ENCODE peak calls at places on chromosomes 5 and 9, in ten cellular contexts. P is NCI-H510A treated with DMSO at 0.1 percent for 48 hours; D is stimulated activated CD8-positive, alpha-beta memory T cell treated with anti-CD3 and anti-CD28 coated beads, Interleukin-4, amount 100 ng/mL, for 24 hours; E is stimulated activated CD4-positive, alpha-beta T cell treated with anti-CD3 and anti-CD28 coated beads, TNF-alpha, amount 100 ng/mL, for 4 hours; O is K562; X is hypothalamus; H is A549; S is NCI-H345; I is left colon; Q is GM12864. G is an unnamed sample.

GRCh38 chr5:10293907-10294662 is 13.6 kb downstream of the CMBL start:
- DNase-seq in P (no peak), D (no peak), E (no peak), O (no peak), X (no peak), H (no peak), S (no peak), I (no peak), Q (no peak), G (no peak)

GRCh38 chr5:147547730-147548129 is 37.9 kb upstream of the DPYSL3 start:
- DNase-seq in P (no peak), D (no peak), E (no peak), O (no peak), X (no peak), H (no peak), S (no peak), I (no peak), Q (no peak), G (no peak)

GRCh38 chr5:128534729-128535128 is 3.3 kb downstream of the FBN2 start:
- DNase-seq in P (peak; percentile 17), D (no peak), E (no peak), O (no peak), X (no peak), H (no peak), S (no peak), I (no peak), Q (no peak), G (peak; percentile 4)

GRCh38 chr9:86263876-86264275 is 4.4 kb upstream of the C9orf153 start:
- DNase-seq in P (no peak), D (no peak), E (no peak), O (no peak), X (no peak), H (no peak), S (no peak), I (no peak), Q (no peak), G (no peak)

GRCh38 chr5:154179846-154180710 is 10.5 kb upstream of the GALNT10 start:
- DNase-seq in P (peak; percentile 62), D (no peak), E (no peak), O (peak; percentile 66), X (peak; percentile 24), H (peak; percentile 69), S (peak; percentile 64), I (no peak), Q (peak; percentile 27), G (peak; percentile 67)

GRCh38 chr5:128587275-128587674 is 49.2 kb upstream of the FBN2 start:
- DNase-seq in P (no peak), D (no peak), E (no peak), O (no peak), X (no peak), H (no peak), S (no peak), I (no peak), Q (no peak), G (no peak)

GRCh38 chr9:123562844-123563346 is 206.9 kb downstream of the CRB2 start:
- DNase-seq in P (no peak), D (no peak), E (no peak), O (no peak), X (peak; percentile 15), H (no peak), S (no peak), I (no peak), Q (no peak), G (no peak)

GRCh38 chr5:1730487-1730847 is 69.2 kb downstream of the MRPL36 start:
- DNase-seq in P (no peak), D (no peak), E (no peak), O (no peak), X (no peak), H (no peak), S (no peak), I (no peak), Q (no peak), G (no peak)

GRCh38 chr5:143037071-143037470 is 266.9 kb downstream of the ARHGAP26 start:
- DNase-seq in P (peak; percentile 45), D (no peak), E (no peak), O (no peak), X (no peak), H (no peak), S (peak; percentile 43), I (no peak), Q (no peak), G (no peak)

GRCh38 chr5:86461169-86461956 is 156.4 kb upstream of the COX7C start:
- DNase-seq in P (no peak), D (no peak), E (no peak), O (no peak), X (no peak), H (no peak), S (no peak), I (no peak), Q (no peak), G (peak; percentile 79)

GRCh38 chr9:113898151-113898550 is 22.0 kb downstream of the ZNF618 start:
- DNase-seq in P (no peak), D (no peak), E (no peak), O (no peak), X (no peak), H (no peak), S (no peak), I (no peak), Q (no peak), G (no peak)

GRCh38 chr9:130779153-130779855 is 55.8 kb upstream of the ABL1 start:
- DNase-seq in P (no peak), D (no peak), E (no peak), O (no peak), X (no peak), H (peak; percentile 13), S (no peak), I (no peak), Q (no peak), G (no peak)

GRCh38 chr9:101995231-101995630 is 256.8 kb upstream of the GRIN3A start:
- DNase-seq in P (no peak), D (no peak), E (no peak), O (no peak), X (no peak), H (peak; percentile 62), S (no peak), I (no peak), Q (no peak), G (no peak)

GRCh38 chr9:114240216-114240615 is 82.7 kb upstream of the ORM1 start:
- DNase-seq in P (no peak), D (no peak), E (no peak), O (no peak), X (no peak), H (no peak), S (no peak), I (no peak), Q (no peak), G (no peak)

GRCh38 chr9:120482424-120483186 is 97.4 kb downstream of the CDK5RAP2 start:
- DNase-seq in P (no peak), D (no peak), E (no peak), O (no peak), X (no peak), H (no peak), S (no peak), I (no peak), Q (no peak), G (no peak)

GRCh38 chr5:107926121-107926520 is 255.4 kb upstream of the EFNA5 start:
- DNase-seq in P (no peak), D (no peak), E (no peak), O (no peak), X (no peak), H (no peak), S (no peak), I (no peak), Q (no peak), G (no peak)

GRCh38 chr5:78647411-78647818 is 1.2 kb downstream of the LHFPL2 start:
- DNase-seq in P (peak; percentile 17), D (no peak), E (no peak), O (no peak), X (no peak), H (peak; percentile 52), S (no peak), I (peak; percentile 63), Q (no peak), G (peak; percentile 82)

GRCh38 chr9:96514108-96514824 is 64.3 kb downstream of the HABP4 start:
- DNase-seq in P (no peak), D (no peak), E (no peak), O (no peak), X (no peak), H (no peak), S (no peak), I (no peak), Q (no peak), G (no peak)

GRCh38 chr5:169956756-169957155 is 23.5 kb downstream of the INSYN2B start:
- DNase-seq in P (no peak), D (no peak), E (no peak), O (no peak), X (no peak), H (no peak), S (no peak), I (no peak), Q (no peak), G (no peak)

GRCh38 chr5:149999866-150000260 is 591 bp downstream of the TIGD6 start:
- DNase-seq in P (no peak), D (no peak), E (no peak), O (no peak), X (no peak), H (no peak), S (no peak), I (no peak), Q (no peak), G (no peak)

GRCh38 chr5:28862860-28863196 is 1824.4 kb upstream of the CDH9 start:
- DNase-seq in P (peak; percentile 84), D (no peak), E (no peak), O (no peak), X (no peak), H (peak; percentile 7), S (peak; percentile 72), I (no peak), Q (no peak), G (no peak)

G was measured in small intestine.